ENCODE peak calls at places on chromosomes 3 and 15, in ten cellular contexts. One of them, this sample, is unnamed.

GRCh38 chr15:89323825-89324224 is 10.8 kb downstream of the POLG start:
- DNase-seq in AG10803: no peak
- DNase-seq in foreskin fibroblast: no peak
- DNase-seq in endothelial cell of umbilical vein: no peak
- DNase-seq in AG04450: no peak
- DNase-seq in DND-41: no peak
- DNase-seq in body of pancreas: no peak
- DNase-seq in cardiac fibroblast: no peak
- DNase-seq in ovary: no peak
- DNase-seq in tibial artery: no peak
- DNase-seq in this sample: no peak

GRCh38 chr3:182609575-182610156 is 183.6 kb upstream of the ATP11B start:
- DNase-seq in DND-41: no peak
- DNase-seq in ovary: no peak
- DNase-seq in body of pancreas: peak
- DNase-seq in AG04450: no peak
- DNase-seq in endothelial cell of umbilical vein: no peak
- DNase-seq in tibial artery: no peak
- DNase-seq in AG10803: no peak
- DNase-seq in foreskin fibroblast: no peak
- DNase-seq in cardiac fibroblast: no peak
- DNase-seq in this sample: no peak

GRCh38 chr3:182725372-182726251 is 67.7 kb upstream of the ATP11B start:
- DNase-seq in cardiac fibroblast: peak
- DNase-seq in AG10803: peak
- DNase-seq in tibial artery: no peak
- DNase-seq in DND-41: no peak
- DNase-seq in body of pancreas: no peak
- DNase-seq in AG04450: no peak
- DNase-seq in endothelial cell of umbilical vein: no peak
- DNase-seq in foreskin fibroblast: peak
- DNase-seq in ovary: no peak
- DNase-seq in this sample: peak

GRCh38 chr3:136844726-136845125 is 17.3 kb upstream of the NCK1 start:
- DNase-seq in endothelial cell of umbilical vein: peak
- DNase-seq in AG10803: no peak
- DNase-seq in cardiac fibroblast: no peak
- DNase-seq in tibial artery: no peak
- DNase-seq in body of pancreas: no peak
- DNase-seq in DND-41: no peak
- DNase-seq in foreskin fibroblast: no peak
- DNase-seq in ovary: no peak
- DNase-seq in AG04450: no peak
- DNase-seq in this sample: no peak

GRCh38 chr15:93980149-93980911 is 251.0 kb upstream of the MCTP2 start:
- DNase-seq in ovary: no peak
- DNase-seq in AG10803: no peak
- DNase-seq in endothelial cell of umbilical vein: no peak
- DNase-seq in body of pancreas: no peak
- DNase-seq in AG04450: no peak
- DNase-seq in cardiac fibroblast: no peak
- DNase-seq in foreskin fibroblast: no peak
- DNase-seq in DND-41: peak
- DNase-seq in tibial artery: no peak
- DNase-seq in this sample: no peak

GRCh38 chr3:55687526-55687925 is 200.4 kb upstream of the WNT5A start:
- DNase-seq in ovary: no peak
- DNase-seq in AG04450: no peak
- DNase-seq in endothelial cell of umbilical vein: no peak
- DNase-seq in foreskin fibroblast: no peak
- DNase-seq in body of pancreas: no peak
- DNase-seq in tibial artery: no peak
- DNase-seq in cardiac fibroblast: no peak
- DNase-seq in DND-41: no peak
- DNase-seq in AG10803: no peak
- DNase-seq in this sample: no peak

GRCh38 chr15:32733276-32733675 is 15.5 kb downstream of the GREM1 start:
- DNase-seq in AG04450: no peak
- DNase-seq in ovary: no peak
- DNase-seq in foreskin fibroblast: peak
- DNase-seq in endothelial cell of umbilical vein: no peak
- DNase-seq in cardiac fibroblast: no peak
- DNase-seq in body of pancreas: no peak
- DNase-seq in tibial artery: no peak
- DNase-seq in DND-41: no peak
- DNase-seq in AG10803: peak
- DNase-seq in this sample: peak

GRCh38 chr15:70169147-70169546 is 71.4 kb upstream of the TLE3 start:
- DNase-seq in AG04450: no peak
- DNase-seq in ovary: no peak
- DNase-seq in body of pancreas: no peak
- DNase-seq in AG10803: no peak
- DNase-seq in DND-41: no peak
- DNase-seq in foreskin fibroblast: no peak
- DNase-seq in cardiac fibroblast: no peak
- DNase-seq in endothelial cell of umbilical vein: no peak
- DNase-seq in tibial artery: no peak
- DNase-seq in this sample: no peak

GRCh38 chr3:74465652-74466415 is 148.6 kb downstream of the CNTN3 start:
- DNase-seq in tibial artery: no peak
- DNase-seq in DND-41: no peak
- DNase-seq in cardiac fibroblast: peak
- DNase-seq in AG04450: no peak
- DNase-seq in AG10803: peak
- DNase-seq in foreskin fibroblast: peak
- DNase-seq in body of pancreas: no peak
- DNase-seq in endothelial cell of umbilical vein: no peak
- DNase-seq in ovary: no peak
- DNase-seq in this sample: peak

GRCh38 chr15:60737217-60737616 is 258.3 kb upstream of the ICE2 start:
- DNase-seq in cardiac fibroblast: no peak
- DNase-seq in endothelial cell of umbilical vein: no peak
- DNase-seq in foreskin fibroblast: no peak
- DNase-seq in AG04450: no peak
- DNase-seq in AG10803: no peak
- DNase-seq in body of pancreas: no peak
- DNase-seq in DND-41: no peak
- DNase-seq in ovary: no peak
- DNase-seq in tibial artery: no peak
- DNase-seq in this sample: no peak
- TF ChIP-seq CTCF in cardiac fibroblast: no peak
- TF ChIP-seq CTCF in endothelial cell of umbilical vein: no peak
- TF ChIP-seq CTCF in foreskin fibroblast: no peak
- TF ChIP-seq CTCF in AG04450: no peak
- TF ChIP-seq CTCF in AG10803: no peak
- TF ChIP-seq CTCF in body of pancreas: no peak
- TF ChIP-seq CTCF in DND-41: no peak
- TF ChIP-seq CTCF in ovary: no peak
- TF ChIP-seq CTCF in tibial artery: no peak
- TF ChIP-seq CTCF in this sample: peak

GRCh38 chr3:119309591-119309990 is 15.4 kb downstream of the ARHGAP31 start:
- DNase-seq in endothelial cell of umbilical vein: no peak
- DNase-seq in DND-41: no peak
- DNase-seq in ovary: no peak
- DNase-seq in cardiac fibroblast: no peak
- DNase-seq in AG04450: no peak
- DNase-seq in foreskin fibroblast: no peak
- DNase-seq in body of pancreas: no peak
- DNase-seq in tibial artery: no peak
- DNase-seq in AG10803: no peak
- DNase-seq in this sample: no peak

GRCh38 chr3:119313461-119313860 is 19.3 kb downstream of the ARHGAP31 start:
- DNase-seq in AG04450: no peak
- DNase-seq in DND-41: no peak
- DNase-seq in tibial artery: no peak
- DNase-seq in endothelial cell of umbilical vein: no peak
- DNase-seq in ovary: no peak
- DNase-seq in body of pancreas: no peak
- DNase-seq in AG10803: no peak
- DNase-seq in foreskin fibroblast: no peak
- DNase-seq in cardiac fibroblast: no peak
- DNase-seq in this sample: no peak

GRCh38 chr3:119308355-119308754 is 14.2 kb downstream of the ARHGAP31 start:
- DNase-seq in cardiac fibroblast: no peak
- DNase-seq in DND-41: no peak
- DNase-seq in AG04450: no peak
- DNase-seq in ovary: no peak
- DNase-seq in foreskin fibroblast: no peak
- DNase-seq in body of pancreas: no peak
- DNase-seq in tibial artery: no peak
- DNase-seq in endothelial cell of umbilical vein: no peak
- DNase-seq in AG10803: peak
- DNase-seq in this sample: no peak

GRCh38 chr3:119310052-119310451 is 15.9 kb downstream of the ARHGAP31 start:
- DNase-seq in foreskin fibroblast: peak
- DNase-seq in body of pancreas: peak
- DNase-seq in endothelial cell of umbilical vein: no peak
- DNase-seq in DND-41: no peak
- DNase-seq in AG10803: peak
- DNase-seq in cardiac fibroblast: peak
- DNase-seq in tibial artery: no peak
- DNase-seq in ovary: no peak
- DNase-seq in AG04450: peak
- DNase-seq in this sample: peak

DNA sequence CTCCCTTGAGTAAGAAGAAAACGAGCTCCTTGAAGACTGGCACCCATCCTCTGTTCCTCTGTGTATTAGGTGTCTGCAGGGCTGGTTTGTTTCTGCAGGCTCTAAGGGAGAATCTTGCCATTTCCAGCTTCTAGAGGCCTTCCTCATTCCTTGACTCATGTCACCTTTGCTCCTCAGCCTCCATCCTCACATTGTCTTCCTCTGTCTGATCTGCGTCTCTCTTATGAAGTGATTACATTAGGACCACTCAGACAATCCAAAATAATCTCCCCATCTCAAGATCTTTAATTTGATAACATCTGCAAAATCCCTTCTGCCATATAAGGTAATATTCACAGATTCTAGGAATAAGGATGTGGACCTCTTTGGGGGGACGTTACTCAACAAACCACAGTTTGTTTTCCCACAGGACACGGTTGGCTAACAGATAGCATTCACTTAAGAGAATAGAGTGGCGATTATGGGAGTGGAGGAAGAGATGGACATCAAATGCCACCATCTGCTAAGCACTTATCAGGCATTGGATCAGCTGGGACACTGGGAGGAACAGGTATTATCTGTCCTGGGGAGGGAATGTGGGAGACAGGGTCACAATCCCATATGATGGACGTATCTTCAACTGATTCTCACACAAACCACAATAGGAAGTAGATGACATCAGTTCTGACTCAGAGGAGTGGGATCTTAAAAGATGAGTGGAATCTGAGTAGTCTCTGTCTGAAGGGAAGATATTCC is 17.2 kb downstream of the ARHGAP31 start:
- DNase-seq in tibial artery: no peak
- DNase-seq in endothelial cell of umbilical vein: peak
- DNase-seq in foreskin fibroblast: peak
- DNase-seq in DND-41: no peak
- DNase-seq in body of pancreas: no peak
- DNase-seq in ovary: no peak
- DNase-seq in cardiac fibroblast: peak
- DNase-seq in AG10803: peak
- DNase-seq in AG04450: no peak
- DNase-seq in this sample: peak
- H3K4me3 ChIP-seq in tibial artery: no peak
- H3K4me3 ChIP-seq in endothelial cell of umbilical vein: no peak
- H3K4me3 ChIP-seq in foreskin fibroblast: no peak
- H3K4me3 ChIP-seq in DND-41: no peak
- H3K4me3 ChIP-seq in body of pancreas: no peak
- H3K4me3 ChIP-seq in ovary: no peak
- H3K4me3 ChIP-seq in cardiac fibroblast: no peak
- H3K4me3 ChIP-seq in AG10803: no peak
- H3K4me3 ChIP-seq in AG04450: no peak
- H3K4me3 ChIP-seq in this sample: no peak

GRCh38 chr3:138348107-138348949 is at the start of gene MRAS:
- DNase-seq in AG04450: peak
- DNase-seq in ovary: peak
- DNase-seq in AG10803: peak
- DNase-seq in endothelial cell of umbilical vein: peak
- DNase-seq in DND-41: no peak
- DNase-seq in body of pancreas: peak
- DNase-seq in tibial artery: peak
- DNase-seq in cardiac fibroblast: peak
- DNase-seq in foreskin fibroblast: peak
- DNase-seq in this sample: peak
- TF ChIP-seq CTCF in AG04450: peak
- TF ChIP-seq CTCF in ovary: peak
- TF ChIP-seq CTCF in AG10803: peak
- TF ChIP-seq CTCF in endothelial cell of umbilical vein: peak
- TF ChIP-seq CTCF in DND-41: no peak
- TF ChIP-seq CTCF in body of pancreas: peak
- TF ChIP-seq CTCF in tibial artery: peak
- TF ChIP-seq CTCF in cardiac fibroblast: no peak
- TF ChIP-seq CTCF in foreskin fibroblast: peak
- TF ChIP-seq CTCF in this sample: peak

GRCh38 chr3:42043116-42043796 is 47.9 kb upstream of the TRAK1 start:
- DNase-seq in tibial artery: no peak
- DNase-seq in ovary: no peak
- DNase-seq in foreskin fibroblast: peak
- DNase-seq in AG04450: no peak
- DNase-seq in body of pancreas: peak
- DNase-seq in DND-41: no peak
- DNase-seq in cardiac fibroblast: peak
- DNase-seq in endothelial cell of umbilical vein: peak
- DNase-seq in AG10803: peak
- DNase-seq in this sample: peak
- H3K4me3 ChIP-seq in tibial artery: no peak
- H3K4me3 ChIP-seq in ovary: no peak
- H3K4me3 ChIP-seq in foreskin fibroblast: no peak
- H3K4me3 ChIP-seq in AG04450: no peak
- H3K4me3 ChIP-seq in body of pancreas: no peak
- H3K4me3 ChIP-seq in DND-41: no peak
- H3K4me3 ChIP-seq in cardiac fibroblast: no peak
- H3K4me3 ChIP-seq in endothelial cell of umbilical vein: no peak
- H3K4me3 ChIP-seq in AG10803: peak
- H3K4me3 ChIP-seq in this sample: no peak

This sample was measured in choroid plexus epithelial cell.